ENCODE peak calls at places on chromosomes 3 and 15, in ten cellular contexts. R is H1, A is hepatocyte, S is cardiac muscle cell, K is tibial nerve, D is neuronal stem cell, Q is Karpas-422, V is spleen, E is uterus, O is thyroid gland. T is an unnamed sample. For H3K27me3, the result is how much of the 10 kb centered on the place peaks cover.

GRCh38 chr3:197792019-197792647 is 1.1 kb downstream of the LRCH3 start:
- DNase-seq in O (no peak), K (no peak), V (no peak), A (no peak), R (no peak), D (no peak), E (no peak), Q (no peak), S (no peak), T (no peak)

GRCh38 chr3:155404486-155404885 is 111.0 kb upstream of the STRIT1 start:
- DNase-seq in S (no peak), E (no peak), V (no peak), O (no peak), K (no peak), D (no peak), R (no peak), A (no peak), Q (no peak), T (no peak)

GRCh38 chr15:86849563-86849962 is 769.9 kb downstream of the AGBL1 start:
- DNase-seq in E (no peak), Q (no peak), R (no peak), V (no peak), K (no peak), A (no peak), D (no peak), O (no peak), S (no peak), T (no peak)

GRCh38 chr3:141777957-141778813 is 15.0 kb downstream of the GRK7 start:
- DNase-seq in K (no peak), Q (no peak), V (no peak), D (no peak), E (no peak), O (no peak), S (no peak), R (no peak), A (no peak), T (peak)

GRCh38 chr3:52834871-52835501 is at the start of gene MUSTN1:
- DNase-seq in E (peak), S (peak), K (peak), R (no peak), Q (no peak), O (no peak), D (peak), A (peak), V (no peak), T (no peak)

GRCh38 chr3:23720885-23721284 is 84.9 kb upstream of the UBE2E1 start:
- DNase-seq in K (no peak), O (no peak), R (no peak), V (no peak), A (no peak), S (no peak), Q (no peak), D (no peak), E (no peak), T (no peak)

GRCh38 chr3:161920196-161920595 is 423.6 kb downstream of the OTOL1 start:
- DNase-seq in E (no peak), V (no peak), R (no peak), D (no peak), Q (no peak), K (no peak), O (no peak), S (no peak), A (no peak), T (no peak)

GRCh38 chr15:38129531-38130199 is 123.0 kb upstream of the SPRED1 start:
- DNase-seq in D (peak), K (peak), A (peak), R (no peak), Q (peak), S (peak), O (peak), V (no peak), E (peak), T (peak)

GRCh38 chr15:62895905-62896316 is 146.6 kb upstream of the TPM1 start:
- DNase-seq in R (no peak), E (no peak), K (no peak), A (no peak), D (no peak), O (no peak), Q (peak), V (no peak), S (peak), T (no peak)

GRCh38 chr15:42087926-42088800 is 6.2 kb downstream of the PLA2G4D start:
- DNase-seq in D (no peak), S (no peak), Q (no peak), O (no peak), E (no peak), A (no peak), K (no peak), V (no peak), R (no peak), T (no peak)

GRCh38 chr3:179769411-179770247 is 116.8 kb downstream of the USP13 start:
- DNase-seq in K (no peak), Q (no peak), R (no peak), S (no peak), A (no peak), E (no peak), O (peak), V (no peak), D (no peak), T (no peak)

GRCh38 chr15:57922780-57923179 is 142.7 kb downstream of the ALDH1A2 start:
- DNase-seq in R (no peak), Q (no peak), O (peak), A (no peak), V (no peak), D (no peak), E (peak), S (peak), K (no peak), T (no peak)

GRCh38 chr3:12507871-12508281 is 23.6 kb downstream of the TSEN2 start:
- DNase-seq in S (peak), O (no peak), A (peak), Q (no peak), V (no peak), E (peak), D (no peak), K (no peak), R (no peak), T (no peak)

GRCh38 chr3:156360992-156361391 is 193.9 kb downstream of the SSR3 start:
- DNase-seq in D (no peak), A (no peak), R (no peak), V (no peak), S (no peak), O (no peak), E (no peak), K (no peak), Q (no peak), T (no peak)

GRCh38 chr15:20356444-20357138 is 185.0 kb downstream of the GOLGA6L6 start:
- DNase-seq in Q (peak), V (peak), D (peak), A (no peak), E (peak), K (peak), O (no peak), S (no peak), R (no peak), T (peak)

GRCh38 chr3:194439915-194440550 is 41.0 kb upstream of the GP5 start:
- DNase-seq in E (no peak), D (no peak), S (no peak), Q (no peak), R (no peak), A (peak), K (no peak), O (no peak), V (no peak), T (no peak)

GRCh38 chr3:73623996-73624362 is 762 bp downstream of the PDZRN3 start:
- DNase-seq in K (no peak), D (no peak), Q (no peak), V (no peak), S (peak), E (peak), R (peak), A (peak), O (no peak), T (no peak)

GRCh38 chr3:67384790-67385397 is 269.5 kb downstream of the SUCLG2 start:
- DNase-seq in R (peak), O (no peak), A (peak), D (peak), Q (peak), E (no peak), V (peak), S (peak), K (no peak), T (no peak)

GRCh38 chr15:97706059-97706458 is 254.4 kb upstream of the ARRDC4 start:
- DNase-seq in E (no peak), V (no peak), R (no peak), O (no peak), S (no peak), A (no peak), K (no peak), Q (no peak), D (no peak), T (no peak)

GRCh38 chr3:28521663-28522062 is 173.0 kb upstream of the AZI2 start:
- DNase-seq in O (no peak), V (no peak), A (no peak), E (no peak), Q (no peak), R (no peak), S (no peak), D (no peak), K (no peak), T (no peak)

GRCh38 chr3:168914662-168915061 is 748.9 kb downstream of the MECOM start:
- DNase-seq in O (no peak), V (no peak), Q (no peak), K (no peak), R (no peak), D (no peak), S (peak), A (no peak), E (no peak), T (no peak)

GRCh38 chr3:194447161-194447560 is 39.6 kb downstream of the ATP13A3 start:
- DNase-seq in D (no peak), V (no peak), S (no peak), K (no peak), E (no peak), Q (no peak), O (no peak), A (peak), R (no peak), T (no peak)

GRCh38 chr15:87724330-87724729 is 532.2 kb downstream of the NTRK3 start:
- DNase-seq in S (no peak), K (peak), V (no peak), R (no peak), D (no peak), E (no peak), O (no peak), A (no peak), Q (no peak), T (no peak)

GRCh38 chr3:192830279-192831110 is 87.2 kb downstream of the MB21D2 start:
- DNase-seq in S (no peak), E (no peak), K (no peak), Q (no peak), D (no peak), O (no peak), A (no peak), V (no peak), R (no peak), T (no peak)

GRCh38 chr3:107458871-107459270 is 63.9 kb upstream of the BBX start:
- DNase-seq in D (no peak), O (no peak), E (no peak), A (no peak), Q (no peak), V (no peak), R (no peak), S (peak), K (no peak), T (no peak)

GRCh38 chr3:128585974-128586373 is 64.6 kb downstream of the RPN1 start:
- DNase-seq in A (no peak), D (no peak), S (no peak), K (no peak), V (no peak), E (no peak), R (no peak), O (no peak), Q (no peak), T (no peak)

GRCh38 chr3:46517016-46517770 is 19.4 kb downstream of the RTP3 start:
- DNase-seq in O (no peak), V (no peak), A (no peak), D (no peak), K (no peak), Q (no peak), E (no peak), S (peak), R (no peak), T (peak)

DNA sequence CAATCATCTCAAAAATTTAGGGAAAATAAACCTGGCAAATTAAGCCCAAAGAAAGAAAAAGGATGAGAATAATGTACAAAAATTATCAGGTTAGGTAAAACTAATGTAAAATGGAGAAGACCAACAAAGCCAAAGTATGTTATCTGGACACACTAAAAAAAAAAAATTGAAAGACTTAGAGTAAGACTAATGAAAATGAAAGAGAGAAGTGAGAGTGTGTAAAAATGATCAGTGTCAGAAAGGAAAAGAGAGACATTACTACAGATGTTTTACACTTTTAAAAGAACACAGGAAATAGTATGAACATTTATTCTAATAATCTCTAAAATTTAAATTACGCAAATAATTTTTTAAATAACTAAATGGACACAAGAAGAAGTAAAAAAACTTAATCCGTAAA is 573.3 kb upstream of the NR2F2 start:
- DNase-seq in O (no peak), D (no peak), A (no peak), S (no peak), K (no peak), E (no peak), V (no peak), R (no peak), Q (no peak), T (no peak)
- H3K27ac ChIP-seq in O (no peak), D (no peak), A (no peak), S (no peak), K (no peak), E (no peak), V (no peak), R (no peak), Q (no peak), T (no peak)

DNA sequence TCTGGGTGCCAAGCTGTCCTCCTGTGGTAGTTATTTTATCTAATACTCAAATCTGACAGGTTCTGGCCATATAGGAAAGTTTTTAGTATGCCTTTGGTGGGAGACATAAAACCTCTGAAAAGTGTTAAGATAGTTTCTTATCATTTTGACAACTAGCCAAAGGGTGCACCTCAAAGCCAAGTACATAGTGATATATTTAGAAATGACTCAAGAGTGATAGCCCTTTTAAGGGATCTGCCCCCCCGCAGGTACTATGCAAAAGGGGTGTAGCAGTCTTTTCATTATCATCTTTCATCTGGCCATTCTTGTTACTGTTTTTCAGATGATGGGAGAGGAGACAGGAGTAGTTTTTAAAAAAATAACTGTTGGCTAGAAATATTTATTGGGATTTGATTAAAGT is 4.9 kb downstream of the PHLDB2 start:
- DNase-seq in V (no peak), E (no peak), Q (no peak), D (no peak), O (no peak), A (no peak), R (no peak), S (no peak), K (no peak), T (no peak)
- H3K27me3 ChIP-seq in V (under half), E (under half), Q (under half), D (under half), O (under half), A (under half), R (under half), S (under half), K (under half), T (under half)

DNA sequence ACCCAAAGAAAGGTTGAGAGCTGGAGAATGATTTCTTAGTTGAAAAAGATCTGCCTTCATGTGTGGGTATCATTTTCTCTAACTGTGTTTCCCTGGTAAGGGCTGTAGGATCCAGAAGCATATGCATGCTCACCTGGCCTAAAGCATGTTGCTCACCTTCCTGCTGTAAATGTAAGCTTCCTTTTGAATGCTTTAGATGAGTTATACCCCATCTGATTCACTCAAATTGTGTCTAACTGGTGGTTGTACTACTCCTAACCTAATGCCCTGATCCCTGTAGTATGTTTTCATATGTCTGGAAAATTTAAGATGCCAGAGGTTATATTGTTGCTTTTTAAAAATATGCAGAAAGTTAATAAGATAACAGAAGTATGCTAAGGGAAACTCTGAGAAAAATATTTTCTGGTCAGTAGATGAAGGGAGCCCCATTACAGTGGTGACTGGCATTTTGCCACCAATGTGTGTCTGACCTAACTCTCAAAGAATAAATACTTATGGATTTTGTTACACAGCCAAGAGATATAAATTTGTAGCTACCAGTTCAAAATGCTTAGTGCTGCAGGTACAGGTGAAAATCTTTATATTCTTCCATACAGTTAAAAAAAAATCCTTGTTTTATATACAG is 7.7 kb downstream of the FILIP1L start:
- DNase-seq in A (no peak), Q (no peak), S (peak), D (no peak), O (no peak), R (no peak), K (no peak), E (no peak), V (no peak), T (no peak)
- H3K27ac ChIP-seq in A (peak), Q (peak), S (no peak), D (no peak), O (no peak), R (no peak), K (no peak), E (peak), V (no peak), T (peak)

DNA sequence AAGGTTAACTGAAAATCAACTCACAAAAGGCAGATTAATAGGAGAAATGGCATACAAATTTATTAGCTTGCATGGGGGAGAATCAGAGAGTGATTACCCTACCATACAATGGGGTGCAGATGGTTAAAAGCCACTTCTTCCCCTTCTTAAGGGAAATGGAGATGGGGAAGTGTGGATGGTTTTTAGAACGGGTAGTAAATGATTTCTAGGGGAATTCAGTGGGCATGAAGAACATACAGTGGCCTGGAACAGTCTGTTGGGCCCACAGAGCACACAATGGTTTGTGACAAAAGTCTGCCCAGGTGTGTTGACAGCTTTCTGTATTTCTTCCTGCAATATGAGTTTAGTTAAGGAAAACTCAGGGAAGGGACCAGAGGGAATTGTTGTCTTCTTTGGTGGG is 61.0 kb downstream of the C3orf80 start:
- DNase-seq in S (no peak), K (no peak), D (no peak), A (no peak), Q (no peak), E (no peak), R (no peak), V (no peak), O (no peak), T (no peak)
- H3K27me3 ChIP-seq in S (under half), K (under half), D (under half), A (under half), Q (under half), E (under half), R (under half), V (under half), O (under half), T (under half)

GRCh38 chr15:23629234-23629805 is 18.3 kb downstream of the MAGEL2 start:
- DNase-seq in D (no peak), A (peak), K (no peak), E (no peak), Q (peak), O (no peak), S (no peak), V (no peak), R (no peak), T (no peak)
- H3K27ac ChIP-seq in D (no peak), A (no peak), K (no peak), E (no peak), Q (no peak), O (no peak), S (no peak), V (no peak), R (no peak), T (no peak)

GRCh38 chr3:99565316-99565715 is 73.1 kb upstream of the COL8A1 start:
- DNase-seq in R (no peak), D (no peak), A (no peak), E (no peak), S (no peak), K (no peak), Q (no peak), V (no peak), O (no peak), T (no peak)

GRCh38 chr3:99562990-99563607 is 75.3 kb upstream of the COL8A1 start:
- DNase-seq in E (no peak), A (no peak), R (no peak), D (no peak), K (no peak), V (no peak), Q (no peak), O (no peak), S (peak), T (no peak)

GRCh38 chr3:99570061-99570460 is 68.3 kb upstream of the COL8A1 start:
- DNase-seq in E (no peak), R (no peak), K (no peak), Q (no peak), S (no peak), O (no peak), A (no peak), D (no peak), V (no peak), T (no peak)

GRCh38 chr3:99568936-99569335 is 69.5 kb upstream of the COL8A1 start:
- DNase-seq in D (no peak), Q (no peak), R (no peak), O (no peak), S (no peak), E (no peak), K (no peak), V (no peak), A (no peak), T (no peak)
- H3K27me3 ChIP-seq in D (under half), Q (under half), R (under half), O (under half), S (under half), E (under half), K (under half), V (under half), A (under half), T (under half)

DNA sequence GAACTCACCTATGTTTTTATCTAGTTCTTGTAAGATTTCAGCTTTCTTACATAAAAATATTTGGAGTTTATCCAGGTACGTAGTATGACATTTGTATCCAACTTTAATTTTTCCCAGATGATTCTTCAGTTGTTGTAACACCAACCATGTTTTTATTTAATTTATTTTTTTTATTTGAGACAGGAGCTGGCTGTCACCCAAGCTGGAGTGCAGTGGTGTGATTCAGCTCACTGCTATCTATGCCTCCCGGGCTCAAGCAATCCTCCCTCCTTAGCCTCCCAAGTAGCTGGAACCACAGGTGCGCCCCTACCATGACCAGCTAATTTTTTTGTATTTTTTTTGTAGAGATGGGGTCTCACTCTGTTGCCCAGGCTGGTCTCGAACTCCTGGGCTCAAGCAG is 6.6 kb downstream of the XYLB start:
- DNase-seq in A (no peak), K (no peak), R (no peak), V (no peak), S (peak), E (no peak), D (no peak), O (no peak), Q (no peak), T (no peak)
- H3K27ac ChIP-seq in A (no peak), K (no peak), R (no peak), V (no peak), S (no peak), E (no peak), D (no peak), O (no peak), Q (no peak), T (no peak)

GRCh38 chr15:45122719-45123118 is 7.0 kb downstream of the DUOXA1 start:
- DNase-seq in V (no peak), O (peak), E (no peak), D (no peak), A (no peak), K (no peak), Q (no peak), S (no peak), R (no peak), T (no peak)
- H3K27me3 ChIP-seq in V (under half), O (under half), E (under half), D (half or more), A (under half), K (half or more), Q (under half), S (half or more), R (under half), T (under half)